ENCODE peak calls at places on chromosomes 2 and 18, in seven cellular contexts. A is heart left ventricle; Z is CD8-positive, alpha-beta memory T cell; R is HFF-Myc; C is IMR-90; V is psoas muscle; D is fibroblast of lung. T is an unnamed sample.

GRCh38 chr2:98936917-98937351 is 909 bp upstream of the CRACDL start:
- DNase-seq in C (no peak), V (no peak), D (no peak), R (no peak), A (no peak), Z (no peak), T (no peak)

GRCh38 chr18:61127714-61128485 is 205.3 kb upstream of the CDH20 start:
- DNase-seq in Z (no peak), C (no peak), D (no peak), V (no peak), R (no peak), A (no peak), T (no peak)

GRCh38 chr2:101759162-101759561 is 61.7 kb downstream of the MAP4K4 start:
- DNase-seq in C (peak; percentile 97), D (peak; percentile 95), R (peak; percentile 80), Z (no peak), A (no peak), V (no peak), T (peak; percentile 74)

GRCh38 chr2:226661789-226662545 is 137.7 kb downstream of the IRS1 start:
- DNase-seq in R (peak; percentile 75), V (peak; percentile 52), D (peak; percentile 94), A (no peak), C (peak; percentile 93), Z (no peak), T (peak; percentile 67)

GRCh38 chr2:211867845-211868361 is 670.7 kb downstream of the ERBB4 start:
- DNase-seq in R (peak; percentile 0), V (no peak), C (peak; percentile 61), A (no peak), D (peak; percentile 4), Z (no peak), T (no peak)

GRCh38 chr2:24489942-24490673 is 946 bp upstream of the NCOA1 start:
- DNase-seq in C (peak; percentile 46), V (peak; percentile 19), Z (no peak), R (no peak), A (no peak), D (peak; percentile 40), T (peak; percentile 31)

GRCh38 chr2:114022360-114023085 is 132.6 kb downstream of the ACTR3 start:
- DNase-seq in Z (no peak), C (peak; percentile 90), V (no peak), D (peak; percentile 76), A (no peak), R (no peak), T (peak; percentile 82)

GRCh38 chr2:149989447-149990063 is 402.0 kb upstream of the MMADHC start:
- DNase-seq in D (peak; percentile 5), R (no peak), Z (no peak), A (no peak), C (peak; percentile 51), V (no peak), T (peak; percentile 81)

GRCh38 chr2:105757361-105757933 is 12.7 kb downstream of the NCK2 start:
- DNase-seq in D (no peak), A (no peak), C (no peak), Z (no peak), R (no peak), V (no peak), T (no peak)

GRCh38 chr2:95389256-95390119 is 13.0 kb upstream of the FAHD2A start:
- DNase-seq in C (peak; percentile 49), V (peak; percentile 65), Z (no peak), R (peak; percentile 24), D (peak; percentile 65), A (peak; percentile 79), T (peak; percentile 61)
- H3K4me3 ChIP-seq in C (no peak overlapping the region), V (peak overlapping the region; percentile 30), Z (no peak overlapping the region), R (no peak overlapping the region), D (no peak overlapping the region), A (no peak overlapping the region), T (no peak overlapping the region)

GRCh38 chr18:48161201-48161910 is 230.9 kb upstream of the SMAD2 start:
- DNase-seq in D (peak; percentile 81), R (peak; percentile 31), C (peak; percentile 5), Z (peak; percentile 50), A (peak; percentile 90), V (peak; percentile 82), T (peak; percentile 90)
- H3K4me3 ChIP-seq in D (peak overlapping the region; percentile 63), R (peak overlapping the region; percentile 45), C (peak overlapping the region; percentile 55), Z (no peak overlapping the region), A (peak overlapping the region; percentile 56), V (peak overlapping the region; percentile 70), T (peak overlapping the region; percentile 62)

GRCh38 chr2:231604685-231605606 is 12.3 kb downstream of the TEX44 start:
- DNase-seq in D (peak; percentile 98), V (peak; percentile 100), A (peak; percentile 100), C (peak; percentile 95), R (peak; percentile 95), Z (peak; percentile 97), T (peak; percentile 98)
- H3K4me3 ChIP-seq in D (peak overlapping the region; percentile 55), V (peak overlapping the region; percentile 78), A (peak overlapping the region; percentile 46), C (peak overlapping the region; percentile 42), R (peak overlapping the region; percentile 46), Z (peak overlapping the region; percentile 49), T (peak overlapping the region; percentile 64)

DNA sequence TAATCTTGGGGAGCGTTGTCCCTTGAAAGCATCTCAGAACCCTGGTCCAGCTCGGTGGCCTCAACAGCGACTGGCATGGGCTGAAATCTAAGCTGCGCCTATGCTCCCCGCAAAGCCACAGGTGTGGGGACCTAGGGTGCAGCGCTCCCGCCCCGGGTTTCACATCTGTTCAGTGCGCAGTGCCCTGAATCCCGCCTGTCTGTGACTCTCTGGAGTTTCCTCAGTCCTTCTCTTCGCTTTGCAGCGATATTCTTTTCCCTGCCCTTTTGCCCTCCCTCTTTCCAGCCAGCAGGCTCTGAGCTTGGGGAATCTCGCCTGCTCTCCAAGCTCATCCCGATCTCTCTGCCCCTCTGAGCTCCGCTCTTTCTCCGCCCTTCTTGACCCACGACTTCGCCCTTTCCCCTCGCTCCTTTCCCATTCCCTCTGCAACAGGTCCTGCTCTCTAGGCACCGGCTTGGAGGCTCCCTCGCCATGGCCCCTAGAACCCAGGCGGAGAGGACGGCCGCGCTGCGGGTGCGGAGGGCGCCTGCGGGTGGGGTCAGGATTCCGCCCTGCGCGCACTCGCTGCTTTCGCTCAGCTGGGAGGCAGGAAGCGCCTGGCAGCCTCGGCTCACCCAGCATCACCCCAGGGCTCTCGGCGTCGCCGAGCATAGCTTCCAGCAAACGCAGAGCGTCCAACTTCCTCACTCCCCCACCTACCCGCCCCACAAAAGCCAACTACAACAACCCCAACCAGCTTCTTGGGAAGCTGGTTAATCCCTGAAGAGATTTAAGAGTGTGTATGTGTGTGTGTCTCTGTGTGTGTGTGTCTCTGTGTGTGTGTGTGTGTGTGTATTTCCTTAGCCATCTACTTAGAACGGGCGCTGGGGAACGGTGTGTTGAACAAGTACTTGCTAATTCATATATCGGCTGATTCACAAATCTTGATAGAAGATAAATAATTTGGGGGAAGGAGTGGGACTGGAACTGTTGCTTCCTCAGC is 1.1 kb downstream of the GRP start:
- DNase-seq in D (no peak), Z (no peak), A (no peak), C (no peak), R (no peak), V (no peak), T (no peak)
- H3K4me3 ChIP-seq in D (no peak overlapping the region), Z (no peak overlapping the region), A (no peak overlapping the region), C (no peak overlapping the region), R (no peak overlapping the region), V (no peak overlapping the region), T (no peak overlapping the region)

DNA sequence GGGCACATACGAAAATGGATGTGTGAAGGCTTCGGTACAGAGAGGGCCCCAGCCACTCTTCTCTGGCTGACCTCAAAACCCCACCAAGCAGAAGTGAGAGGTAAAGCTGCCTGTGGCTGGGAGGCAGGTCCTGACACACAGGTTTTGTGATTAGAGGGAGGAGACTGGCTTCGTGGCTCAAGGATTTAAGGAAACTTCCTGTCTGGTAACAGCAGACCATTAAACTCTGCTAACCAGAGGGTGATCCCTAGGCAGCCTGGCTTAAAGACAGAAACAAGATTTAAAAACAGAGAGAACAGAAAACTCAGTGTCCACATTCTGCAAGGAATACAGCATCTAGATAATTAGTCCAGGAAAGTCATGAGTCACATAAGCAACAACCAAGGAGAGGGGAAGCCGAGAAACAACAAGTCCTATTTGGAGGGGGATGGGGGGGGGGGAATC is 101.9 kb downstream of the NFATC1 start:
- DNase-seq in V (no peak), A (no peak), D (no peak), Z (no peak), R (no peak), C (peak; percentile 4), T (no peak)
- H3K4me3 ChIP-seq in V (no peak overlapping the region), A (no peak overlapping the region), D (no peak overlapping the region), Z (no peak overlapping the region), R (no peak overlapping the region), C (no peak overlapping the region), T (no peak overlapping the region)

GRCh38 chr2:20666114-20666363 is 905 bp upstream of the GDF7 start:
- DNase-seq in V (no peak), Z (no peak), C (no peak), A (no peak), D (no peak), R (no peak), T (peak; percentile 36)
- H3K4me3 ChIP-seq in V (peak overlapping the region; percentile 59), Z (peak overlapping the region; percentile 39), C (no peak overlapping the region), A (peak overlapping the region; percentile 26), D (peak overlapping the region; percentile 38), R (no peak overlapping the region), T (peak overlapping the region; percentile 33)

DNA sequence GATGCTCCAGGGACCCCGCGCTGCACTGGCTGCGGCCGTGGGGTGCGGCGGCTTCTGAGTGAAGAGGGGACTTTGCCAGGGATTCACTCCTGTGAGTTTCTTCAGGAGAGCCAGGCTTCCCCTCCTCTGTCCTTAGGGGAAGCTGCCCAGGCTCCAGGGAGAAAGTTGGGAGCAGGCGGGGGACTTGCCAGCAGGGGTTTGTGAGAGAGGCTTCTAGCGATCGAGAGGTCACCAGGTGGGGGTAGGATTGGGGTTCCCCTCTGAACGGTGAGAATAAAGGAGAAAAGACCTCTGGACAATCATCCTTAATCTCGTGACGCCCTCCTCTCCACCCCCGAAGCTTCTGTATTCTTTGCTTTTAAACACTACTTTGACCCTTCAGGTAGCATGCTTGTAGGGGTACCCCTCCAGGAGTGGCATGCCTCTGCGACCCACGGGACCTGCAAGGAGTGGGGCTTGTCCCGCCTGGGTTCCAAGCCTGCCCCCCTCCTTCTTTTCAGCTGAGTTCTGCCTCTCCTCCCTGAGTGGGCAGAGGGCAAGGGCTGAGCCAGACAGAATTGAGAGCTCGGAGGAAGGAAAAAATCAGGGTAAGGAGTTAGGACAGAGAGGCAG is 601 bp downstream of the PROKR1 start:
- DNase-seq in A (no peak), D (no peak), R (no peak), C (no peak), V (no peak), Z (no peak), T (no peak)
- H3K4me3 ChIP-seq in A (peak overlapping the region; percentile 37), D (peak overlapping the region; percentile 47), R (peak overlapping the region; percentile 29), C (peak overlapping the region; percentile 41), V (peak overlapping the region; percentile 64), Z (no peak overlapping the region), T (peak overlapping the region; percentile 42)

T was measured in MG63.